ENCODE peak calls at places on chromosomes 13 and 19, in seven cellular contexts. P is IMR-90, E is endodermal cell, D is epithelial cell of prostate, C is stomach, I is right cardiac atrium, U is fibroblast of lung. K is an unnamed sample.

GRCh38 chr19:55099557-55100506 is 17.6 kb downstream of the PPP1R12C start:
- DNase-seq in D (no peak), E (peak; percentile 84), U (no peak), P (no peak), C (no peak), I (no peak), K (no peak)

GRCh38 chr19:44687898-44688297 is 11.1 kb upstream of the CEACAM16 start:
- DNase-seq in I (no peak), D (no peak), P (no peak), C (no peak), U (no peak), E (no peak), K (no peak)

GRCh38 chr13:39144941-39145533 is 106.8 kb downstream of the NHLRC3 start:
- DNase-seq in D (no peak), C (peak; percentile 33), E (peak; percentile 83), I (peak; percentile 51), U (peak; percentile 55), P (peak; percentile 70), K (peak; percentile 65)

GRCh38 chr13:68940049-68940448 is 1167.6 kb upstream of the ATXN8OS start:
- DNase-seq in D (no peak), P (no peak), C (no peak), U (no peak), I (no peak), E (no peak), K (no peak)

GRCh38 chr13:29362849-29363604 is 232.5 kb downstream of the SLC7A1 start:
- DNase-seq in C (peak; percentile 30), U (peak; percentile 30), D (no peak), E (peak; percentile 88), I (peak; percentile 15), P (peak; percentile 44), K (peak; percentile 62)

GRCh38 chr13:111117289-111117688 is 2.2 kb downstream of the ARHGEF7 start:
- DNase-seq in P (no peak), C (no peak), D (no peak), U (no peak), I (no peak), E (no peak), K (no peak)

GRCh38 chr13:102825921-102826706 is 19.7 kb upstream of the ERCC5 start:
- DNase-seq in I (no peak), D (peak; percentile 59), P (peak; percentile 93), E (no peak), U (peak; percentile 95), C (no peak), K (peak; percentile 58)

GRCh38 chr13:110055089-110055488 is 251.9 kb downstream of the COL4A1 start:
- DNase-seq in I (no peak), C (no peak), E (no peak), D (no peak), U (peak; percentile 77), P (peak; percentile 18), K (no peak)

DNA sequence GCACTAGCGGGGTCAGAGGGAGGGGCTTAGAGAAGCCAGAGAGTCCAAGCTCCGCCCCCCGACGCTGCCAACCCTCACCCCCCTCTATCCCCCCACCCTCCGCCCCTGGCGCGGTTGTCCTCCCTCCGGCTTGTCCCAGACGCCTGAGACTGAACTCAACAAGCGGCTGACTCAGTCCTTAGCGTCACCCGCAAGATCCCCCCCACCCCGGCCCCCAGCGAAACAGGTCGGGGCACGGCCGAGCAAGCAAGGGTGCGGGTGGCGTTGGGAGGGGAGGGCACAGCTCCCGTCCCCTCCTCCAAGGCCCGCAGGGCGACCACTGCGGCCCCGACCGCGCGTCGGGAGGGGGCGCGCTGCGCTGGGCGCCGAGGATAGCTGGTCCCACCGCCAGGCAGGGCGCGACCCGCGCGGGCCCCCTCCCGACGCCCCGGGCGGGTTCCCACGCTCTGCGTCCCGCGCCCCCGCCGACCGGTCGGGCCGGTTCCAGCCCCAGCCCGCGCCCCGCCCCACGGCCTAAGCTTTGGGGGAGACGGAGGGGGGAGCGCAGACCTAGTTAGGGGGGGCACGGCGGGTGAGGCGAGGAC is 5.3 kb downstream of the NOTCH3 start:
- DNase-seq in C (peak; percentile 56), I (peak; percentile 71), P (peak; percentile 61), U (peak; percentile 61), D (peak; percentile 81), E (peak; percentile 92), K (no peak)
- H3K27ac ChIP-seq in C (peak overlapping the region; percentile 41), I (no peak overlapping the region), P (no peak overlapping the region), U (peak overlapping the region; percentile 26), D (peak overlapping the region; percentile 62), E (peak overlapping the region; percentile 82), K (no peak overlapping the region)

GRCh38 chr19:21474671-21475181 is 30.7 kb upstream of the ZNF429 start:
- DNase-seq in C (peak; percentile 75), I (peak; percentile 84), P (peak; percentile 31), U (peak; percentile 69), E (peak; percentile 98), D (no peak), K (no peak)
- H3K27ac ChIP-seq in C (no peak overlapping the region), I (no peak overlapping the region), P (no peak overlapping the region), U (no peak overlapping the region), E (peak overlapping the region; percentile 93), D (no peak overlapping the region), K (no peak overlapping the region)

GRCh38 chr13:42892760-42893159 is 99.3 kb downstream of the EPSTI1 start:
- DNase-seq in U (no peak), E (no peak), P (peak; percentile 49), I (no peak), D (no peak), C (no peak), K (no peak)

GRCh38 chr13:42891591-42891990 is 100.5 kb downstream of the EPSTI1 start:
- DNase-seq in I (no peak), P (no peak), U (no peak), D (peak; percentile 53), C (no peak), E (no peak), K (peak; percentile 29)

GRCh38 chr13:42895781-42896180 is 96.3 kb downstream of the EPSTI1 start:
- DNase-seq in D (no peak), U (no peak), P (no peak), C (no peak), I (no peak), E (no peak), K (peak; percentile 10)

GRCh38 chr13:42893346-42893745 is 98.7 kb downstream of the EPSTI1 start:
- DNase-seq in C (no peak), E (no peak), U (peak; percentile 34), P (peak; percentile 50), D (no peak), I (no peak), K (peak; percentile 34)

GRCh38 chr13:42894765-42895181 is 97.3 kb downstream of the EPSTI1 start:
- DNase-seq in D (no peak), I (no peak), C (no peak), P (peak; percentile 36), U (peak; percentile 6), E (no peak), K (peak; percentile 96)
- H3K27ac ChIP-seq in D (no peak overlapping the region), I (no peak overlapping the region), C (no peak overlapping the region), P (no peak overlapping the region), U (no peak overlapping the region), E (no peak overlapping the region), K (no peak overlapping the region)

GRCh38 chr19:2618611-2619010 is 83.9 kb downstream of the GNG7 start:
- DNase-seq in U (peak; percentile 75), D (no peak), C (peak; percentile 59), I (peak; percentile 54), P (peak; percentile 28), E (no peak), K (peak; percentile 29)

GRCh38 chr19:2617393-2618165 is 84.9 kb downstream of the GNG7 start:
- DNase-seq in P (no peak), E (no peak), D (no peak), I (no peak), U (no peak), C (no peak), K (no peak)

GRCh38 chr19:2615782-2616181 is 86.7 kb downstream of the GNG7 start:
- DNase-seq in I (no peak), P (no peak), D (no peak), U (no peak), C (no peak), E (no peak), K (no peak)

GRCh38 chr19:2616741-2617392 is 85.6 kb downstream of the GNG7 start:
- DNase-seq in D (no peak), C (peak; percentile 66), I (no peak), P (no peak), E (no peak), U (no peak), K (no peak)

GRCh38 chr19:2619076-2619475 is 83.4 kb downstream of the GNG7 start:
- DNase-seq in D (no peak), E (no peak), C (no peak), P (no peak), I (peak; percentile 2), U (no peak), K (no peak)
- H3K27ac ChIP-seq in D (peak overlapping the region; percentile 23), E (no peak overlapping the region), C (no peak overlapping the region), P (no peak overlapping the region), I (no peak overlapping the region), U (no peak overlapping the region), K (peak overlapping the region; percentile 81)